ENCODE peak calls at places on chromosome 14, in five cellular contexts. K, S, M, U and J are unnamed samples.
A peak's percentile ranks its signal among the peaks of the same experiment; 100 is the strongest.

GRCh38 chr14:80316426-80316825 is 105.1 kb upstream of the DIO2 start:
- DNase-seq in K (no peak), S (no peak), M (no peak), U (no peak), J (no peak)

GRCh38 chr14:94769413-94770250 is at the start of gene GSC:
- DNase-seq in K (peak; percentile 83), S (no peak), M (no peak), U (no peak), J (no peak)

GRCh38 chr14:37813746-37814145 is 218.3 kb downstream of the TTC6 start:
- DNase-seq in K (no peak), S (no peak), M (no peak), U (no peak), J (no peak)

GRCh38 chr14:52076334-52076733 is 7.5 kb upstream of the NID2 start:
- DNase-seq in K (no peak), S (no peak), M (no peak), U (no peak), J (no peak)

GRCh38 chr14:69812725-69813124 is 15.7 kb upstream of the SLC10A1 start:
- DNase-seq in K (no peak), S (no peak), M (no peak), U (no peak), J (no peak)

GRCh38 chr14:21069388-21070082 is 569 bp upstream of the ARHGEF40 start:
- DNase-seq in K (peak; percentile 79), S (no peak), M (no peak), U (no peak), J (no peak)

GRCh38 chr14:68373847-68374582 is 418.9 kb downstream of the ZFP36L1 start:
- DNase-seq in K (no peak), S (no peak), M (peak; percentile 58), U (no peak), J (no peak)

GRCh38 chr14:58878740-58879139 is 241.0 kb downstream of the DACT1 start:
- DNase-seq in K (no peak), S (no peak), M (no peak), U (no peak), J (no peak)

GRCh38 chr14:94571950-94572349 is 9.3 kb upstream of the SERPINA5 start:
- DNase-seq in K (no peak), S (no peak), M (no peak), U (no peak), J (no peak)

GRCh38 chr14:22052795-22053194 is 379.2 kb upstream of the OR4E1 start:
- DNase-seq in K (no peak), S (no peak), M (no peak), U (no peak), J (no peak)

GRCh38 chr14:41235466-41235865 is 371.2 kb upstream of the LRFN5 start:
- DNase-seq in K (no peak), S (no peak), M (no peak), U (no peak), J (no peak)

GRCh38 chr14:39241637-39242036 is 7.9 kb downstream of the MIA2 start:
- DNase-seq in K (no peak), S (no peak), M (no peak), U (no peak), J (no peak)

GRCh38 chr14:67831122-67831521 is 11.5 kb downstream of the RAD51B start:
- DNase-seq in K (no peak), S (no peak), M (no peak), U (no peak), J (no peak)

GRCh38 chr14:91311284-91311662 is 66.8 kb upstream of the GPR68 start:
- DNase-seq in K (no peak), S (no peak), M (peak; percentile 36), U (no peak), J (peak; percentile 60)

GRCh38 chr14:56271988-56272387 is 153.8 kb downstream of the PELI2 start:
- DNase-seq in K (no peak), S (no peak), M (no peak), U (no peak), J (no peak)

GRCh38 chr14:75523771-75524171 is 1.5 kb downstream of the BATF start:
- DNase-seq in K (no peak), S (no peak), M (no peak), U (no peak), J (no peak)
- H3K4me1 ChIP-seq in K (no peaks in the 10 kb centered on the region), S (peaks cover 20% of the 10 kb centered on the region), M (peaks cover 22% of the 10 kb centered on the region), U (peaks cover 8% of the 10 kb centered on the region), J (peaks cover 54% of the 10 kb centered on the region)

GRCh38 chr14:60515696-60516284 is 6.8 kb downstream of the SIX6 start:
- DNase-seq in K (peak; percentile 75), S (no peak), M (no peak), U (peak; percentile 37), J (no peak)
- H3K27ac ChIP-seq in K (no peak overlapping the region), S (no peak overlapping the region), M (no peak overlapping the region), U (no peak overlapping the region), J (no peak overlapping the region)

DNA sequence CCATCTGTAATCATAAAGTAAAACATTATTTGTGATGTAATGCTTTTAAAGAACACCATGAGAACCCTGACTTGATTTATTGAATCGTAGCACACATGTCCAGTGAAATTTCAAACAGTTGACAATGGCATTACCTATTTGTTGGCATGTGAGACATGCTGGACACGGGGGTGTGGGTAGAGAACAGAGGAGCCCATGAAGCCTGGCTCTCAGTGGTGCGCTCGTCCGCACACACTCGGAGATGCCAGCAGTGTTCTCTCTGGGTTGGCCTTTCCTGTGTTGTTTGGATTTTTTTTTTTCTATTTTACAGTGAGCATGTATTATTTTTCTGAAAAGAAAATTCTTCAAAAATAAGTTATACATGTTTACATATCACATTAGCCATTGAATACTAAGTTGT is 78.2 kb downstream of the PPP2R5C start:
- DNase-seq in K (no peak), S (no peak), M (no peak), U (no peak), J (no peak)
- H3K4me1 ChIP-seq in K (peaks cover 2% of the 10 kb centered on the region), S (peaks cover 12% of the 10 kb centered on the region), M (peaks cover 98% of the 10 kb centered on the region), U (peaks cover 7% of the 10 kb centered on the region), J (peaks cover 56% of the 10 kb centered on the region)

DNA sequence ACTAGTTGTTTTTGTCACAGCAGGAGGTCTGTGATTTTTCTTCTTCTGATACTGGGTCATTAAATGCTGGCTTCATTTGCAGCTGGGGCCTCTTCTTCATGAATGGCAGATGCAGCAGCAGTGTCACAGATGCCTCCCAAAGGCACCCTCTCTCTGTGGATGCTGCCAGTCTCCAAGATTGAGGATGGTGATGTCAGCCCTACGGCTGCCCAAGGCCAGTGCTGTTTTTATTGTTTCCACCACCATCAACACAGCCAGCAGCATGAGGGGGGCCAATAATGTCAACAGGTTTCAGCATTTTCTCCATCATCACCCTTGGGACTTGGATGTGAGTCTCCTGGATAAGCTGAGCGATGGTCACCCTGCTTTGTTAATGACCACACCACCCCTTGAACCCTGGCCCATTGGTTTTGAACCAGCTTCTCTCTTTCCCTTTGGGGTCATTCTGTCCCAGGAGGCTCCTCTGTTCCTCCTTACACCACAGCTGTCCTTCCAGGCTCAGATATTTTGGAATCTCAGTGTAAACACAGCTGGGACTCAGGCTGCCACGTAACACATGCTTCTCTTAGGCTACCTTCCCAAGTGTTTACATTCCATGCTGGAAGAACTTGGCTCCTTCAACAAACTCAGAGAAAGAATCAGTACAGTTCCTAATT is 151.7 kb upstream of the DDHD1 start:
- DNase-seq in K (no peak), S (no peak), M (no peak), U (no peak), J (no peak)
- H3K27ac ChIP-seq in K (no peak overlapping the region), S (no peak overlapping the region), M (no peak overlapping the region), U (no peak overlapping the region), J (no peak overlapping the region)

DNA sequence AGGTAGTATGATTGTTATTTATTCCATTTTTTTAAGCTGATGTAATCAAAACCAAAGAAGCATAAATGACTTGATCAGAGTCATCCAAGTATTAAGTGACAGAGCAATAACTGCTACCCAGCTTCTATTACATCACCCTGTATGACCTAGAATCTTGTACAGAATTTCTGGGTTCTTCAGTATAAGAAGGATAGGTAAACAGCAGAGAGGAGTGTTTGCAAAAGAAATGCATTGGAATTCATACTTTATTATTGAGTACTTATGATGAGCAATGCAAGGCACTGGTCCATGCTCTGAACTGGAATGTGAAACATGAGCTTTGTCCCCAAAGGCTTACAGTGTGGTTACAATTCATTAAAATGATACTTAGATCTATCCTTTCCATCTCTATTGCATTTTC is 916.8 kb downstream of the DIO2 start:
- DNase-seq in K (no peak), S (no peak), M (no peak), U (no peak), J (no peak)
- H3K4me1 ChIP-seq in K (no peaks in the 10 kb centered on the region), S (no peaks in the 10 kb centered on the region), M (no peaks in the 10 kb centered on the region), U (no peaks in the 10 kb centered on the region), J (no peaks in the 10 kb centered on the region)

GRCh38 chr14:63874223-63874622 is 21.4 kb downstream of the SYNE2 start:
- DNase-seq in K (no peak), S (no peak), M (no peak), U (no peak), J (no peak)
- H3K27ac ChIP-seq in K (no peak overlapping the region), S (peak overlapping the region; percentile 79), M (no peak overlapping the region), U (no peak overlapping the region), J (no peak overlapping the region)

DNA sequence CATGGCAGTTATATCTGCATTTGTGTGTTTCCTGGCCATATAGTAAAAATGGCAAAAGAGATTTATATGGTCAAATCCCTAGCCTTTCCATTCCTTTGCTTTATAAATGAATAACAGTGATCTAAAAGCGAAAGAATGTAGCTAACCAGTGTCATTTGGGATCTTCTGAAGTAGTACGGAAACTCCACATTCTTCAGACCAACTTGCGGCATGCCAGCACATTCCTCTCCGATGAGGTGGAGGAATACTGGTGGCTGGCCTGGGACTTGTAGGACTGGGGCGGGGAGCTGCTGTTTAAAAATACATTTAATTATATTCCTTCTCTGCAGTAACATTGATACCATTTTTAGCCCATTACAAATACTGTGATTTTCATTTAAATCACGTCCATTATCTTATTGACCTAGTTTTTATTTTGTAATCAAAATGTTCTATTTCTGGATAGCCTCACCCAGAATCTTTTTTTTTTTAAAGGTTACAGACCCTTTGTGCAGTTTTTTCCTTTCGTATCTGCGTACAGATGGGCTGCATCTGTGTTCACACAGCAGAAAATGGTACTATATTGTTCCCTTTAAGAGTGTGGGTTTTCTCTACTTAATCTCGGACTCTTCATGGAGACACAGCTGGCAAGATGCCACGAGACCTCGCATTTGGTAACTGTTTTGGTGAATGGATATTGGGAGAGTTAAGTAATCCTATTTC is 85.4 kb downstream of the SAMD4A start:
- DNase-seq in K (peak; percentile 87), S (peak; percentile 81), M (no peak), U (no peak), J (no peak)
- H3K4me1 ChIP-seq in K (peaks cover 23% of the 10 kb centered on the region), S (peaks cover 13% of the 10 kb centered on the region), M (no peaks in the 10 kb centered on the region), U (no peaks in the 10 kb centered on the region), J (no peaks in the 10 kb centered on the region)

GRCh38 chr14:105092912-105093425 is 27.7 kb upstream of the GPR132 start:
- DNase-seq in K (peak; percentile 51), S (peak; percentile 64), M (no peak), U (peak; percentile 83), J (peak; percentile 68)
- H3K27ac ChIP-seq in K (no peak overlapping the region), S (peak overlapping the region; percentile 67), M (no peak overlapping the region), U (peak overlapping the region; percentile 84), J (peak overlapping the region; percentile 87)